ENCODE peak calls at places on chromosome 22, in five cellular contexts. One of them, this sample, is unnamed.

GRCh38 chr22:36454916-36455570 is 26.4 kb downstream of the TXN2 start:
- DNase-seq in activated CD8-positive, alpha-beta memory T cell treated with anti-CD3 and anti-CD28 coated beads for 1 hour: peak; percentile 95
- DNase-seq in H7: peak; percentile 100
- DNase-seq in cardiac muscle cell: peak; percentile 93
- DNase-seq in AG08395: peak; percentile 83
- DNase-seq in this sample: peak; percentile 90

GRCh38 chr22:44037519-44038370 is 13.6 kb downstream of the PARVB start:
- DNase-seq in activated CD8-positive, alpha-beta memory T cell treated with anti-CD3 and anti-CD28 coated beads for 1 hour: no peak
- DNase-seq in cardiac muscle cell: peak; percentile 82
- DNase-seq in AG08395: peak; percentile 95
- DNase-seq in H7: no peak
- DNase-seq in this sample: no peak

GRCh38 chr22:41383085-41383484 is 1.3 kb downstream of the TEF start:
- DNase-seq in cardiac muscle cell: no peak
- DNase-seq in AG08395: no peak
- DNase-seq in activated CD8-positive, alpha-beta memory T cell treated with anti-CD3 and anti-CD28 coated beads for 1 hour: no peak
- DNase-seq in H7: no peak
- DNase-seq in this sample: no peak

GRCh38 chr22:33853200-33854097 is 66.8 kb downstream of the LARGE1 start:
- DNase-seq in H7: peak; percentile 57
- DNase-seq in AG08395: peak; percentile 91
- DNase-seq in activated CD8-positive, alpha-beta memory T cell treated with anti-CD3 and anti-CD28 coated beads for 1 hour: no peak
- DNase-seq in cardiac muscle cell: peak; percentile 67
- DNase-seq in this sample: no peak

GRCh38 chr22:42283288-42284229 is 13.1 kb upstream of the TCF20 start:
- DNase-seq in H7: peak; percentile 88
- DNase-seq in activated CD8-positive, alpha-beta memory T cell treated with anti-CD3 and anti-CD28 coated beads for 1 hour: no peak
- DNase-seq in AG08395: no peak
- DNase-seq in cardiac muscle cell: peak; percentile 27
- DNase-seq in this sample: peak; percentile 32

GRCh38 chr22:50581950-50582561 is 593 bp downstream of the CHKB start:
- DNase-seq in H7: peak; percentile 98
- DNase-seq in cardiac muscle cell: no peak
- DNase-seq in AG08395: no peak
- DNase-seq in activated CD8-positive, alpha-beta memory T cell treated with anti-CD3 and anti-CD28 coated beads for 1 hour: peak; percentile 22
- DNase-seq in this sample: no peak

GRCh38 chr22:19763141-19764049 is 2.8 kb downstream of the TBX1 start:
- DNase-seq in cardiac muscle cell: no peak
- DNase-seq in H7: peak; percentile 77
- DNase-seq in activated CD8-positive, alpha-beta memory T cell treated with anti-CD3 and anti-CD28 coated beads for 1 hour: no peak
- DNase-seq in AG08395: no peak
- DNase-seq in this sample: no peak

GRCh38 chr22:19849800-19850481 is 4.7 kb downstream of the GNB1L start:
- DNase-seq in AG08395: no peak
- DNase-seq in cardiac muscle cell: no peak
- DNase-seq in activated CD8-positive, alpha-beta memory T cell treated with anti-CD3 and anti-CD28 coated beads for 1 hour: no peak
- DNase-seq in H7: no peak
- DNase-seq in this sample: no peak

This sample was measured in T-helper 17 cell.